ENCODE peak calls at places on chromosomes 16 and 17, in four cellular contexts. J is HT1080, S is foreskin keratinocyte, H is naive B cell. E is an unnamed sample.
A peak's percentile ranks its signal among the peaks of the same experiment; 100 is the strongest.

GRCh38 chr16:48165961-48166578 is 10.3 kb upstream of the ABCC12 start:
- DNase-seq in J (no peak), S (peak; percentile 39), H (no peak), E (no peak)

GRCh38 chr17:4477286-4477791 is 21.3 kb upstream of the SPNS2 start:
- DNase-seq in J (no peak), S (no peak), H (no peak), E (no peak)

GRCh38 chr17:80441133-80441578 is 26.2 kb downstream of the ENDOV start:
- DNase-seq in J (peak; percentile 23), S (no peak), H (no peak), E (no peak)

GRCh38 chr17:74213897-74214386 is 571 bp downstream of the TTYH2 start:
- DNase-seq in J (no peak), S (no peak), H (no peak), E (peak; percentile 74)

GRCh38 chr17:15516150-15516549 is 47.1 kb downstream of the TVP23C start:
- DNase-seq in J (peak; percentile 77), S (peak; percentile 78), H (no peak), E (no peak)

GRCh38 chr16:46620265-46621005 is 744 bp downstream of the SHCBP1 start:
- DNase-seq in J (peak; percentile 29), S (no peak), H (peak; percentile 3), E (no peak)

GRCh38 chr17:18039535-18040286 is 503 bp downstream of the GID4 start:
- DNase-seq in J (peak; percentile 24), S (peak; percentile 16), H (no peak), E (peak; percentile 79)

GRCh38 chr17:70577456-70577855 is 408.1 kb downstream of the KCNJ2 start:
- DNase-seq in J (no peak), S (no peak), H (no peak), E (peak; percentile 61)

GRCh38 chr17:8711291-8711690 is 33.3 kb downstream of the CCDC42 start:
- DNase-seq in J (no peak), S (no peak), H (no peak), E (no peak)

GRCh38 chr16:9322735-9323134 is 231.3 kb downstream of the HAPSTR1 start:
- DNase-seq in J (no peak), S (peak; percentile 27), H (no peak), E (no peak)

GRCh38 chr17:29620779-29621500 is 1.8 kb downstream of the CORO6 start:
- DNase-seq in J (no peak), S (no peak), H (no peak), E (no peak)

GRCh38 chr16:28925386-28926228 is 569 bp upstream of the RABEP2 start:
- DNase-seq in J (peak; percentile 87), S (peak; percentile 75), H (peak; percentile 82), E (peak; percentile 90)

GRCh38 chr17:79080349-79080748 is 5.7 kb downstream of the ENGASE start:
- DNase-seq in J (no peak), S (no peak), H (no peak), E (no peak)

GRCh38 chr17:30780343-30780742 is 44.1 kb downstream of the CRLF3 start:
- DNase-seq in J (no peak), S (no peak), H (no peak), E (no peak)

GRCh38 chr16:5035909-5036227 is 2.1 kb upstream of the NAGPA start:
- DNase-seq in J (no peak), S (no peak), H (no peak), E (no peak)

GRCh38 chr16:63302841-63303240 is 1266.6 kb upstream of the CDH8 start:
- DNase-seq in J (no peak), S (no peak), H (no peak), E (no peak)

GRCh38 chr16:2243031-2243528 is 6.8 kb downstream of the DNASE1L2 start:
- DNase-seq in J (no peak), S (no peak), H (no peak), E (no peak)

GRCh38 chr17:55609737-55610201 is 98.5 kb upstream of the SMIM36 start:
- DNase-seq in J (no peak), S (no peak), H (no peak), E (no peak)

GRCh38 chr17:69282002-69282401 is 44.9 kb downstream of the ABCA5 start:
- DNase-seq in J (no peak), S (no peak), H (no peak), E (no peak)

GRCh38 chr17:44928136-44928535 is 12.8 kb upstream of the GFAP start:
- DNase-seq in J (no peak), S (no peak), H (no peak), E (no peak)

GRCh38 chr16:50259334-50260205 is 6.8 kb upstream of the ADCY7 start:
- DNase-seq in J (no peak), S (no peak), H (no peak), E (peak; percentile 85)

GRCh38 chr17:73155410-73156165 is 9.2 kb upstream of the SSTR2 start:
- DNase-seq in J (no peak), S (no peak), H (no peak), E (no peak)

GRCh38 chr16:58196898-58197313 is 1.0 kb downstream of the CSNK2A2 start:
- DNase-seq in J (no peak), S (no peak), H (no peak), E (no peak)

GRCh38 chr16:85574672-85575475 is 38.2 kb upstream of the GSE1 start:
- DNase-seq in J (no peak), S (no peak), H (no peak), E (no peak)

GRCh38 chr17:73142763-73143395 is 21.9 kb upstream of the SSTR2 start:
- DNase-seq in J (peak; percentile 95), S (no peak), H (no peak), E (no peak)

GRCh38 chr16:87584271-87584670 is 18.0 kb upstream of the JPH3 start:
- DNase-seq in J (no peak), S (no peak), H (no peak), E (peak; percentile 11)

GRCh38 chr16:23512168-23512695 is 1.9 kb upstream of the GGA2 start:
- DNase-seq in J (no peak), S (no peak), H (no peak), E (no peak)

GRCh38 chr17:67055811-67056745 is 11.7 kb downstream of the CACNG1 start:
- DNase-seq in J (no peak), S (no peak), H (no peak), E (no peak)

GRCh38 chr17:66548158-66548557 is 245.7 kb downstream of the PRKCA start:
- DNase-seq in J (peak; percentile 73), S (no peak), H (no peak), E (no peak)

GRCh38 chr17:68184141-68184571 is 63.7 kb upstream of the AMZ2 start:
- DNase-seq in J (no peak), S (peak; percentile 58), H (no peak), E (no peak)

GRCh38 chr17:336110-337021 is 16.2 kb downstream of the RPH3AL start:
- DNase-seq in J (no peak), S (no peak), H (no peak), E (no peak)

GRCh38 chr17:55285340-55286301 is 20.9 kb downstream of the HLF start:
- DNase-seq in J (no peak), S (peak; percentile 55), H (no peak), E (peak; percentile 92)

GRCh38 chr16:15466886-15467781 is 32.7 kb downstream of the BMERB1 start:
- DNase-seq in J (peak; percentile 49), S (peak; percentile 17), H (no peak), E (no peak)

GRCh38 chr16:81748476-81749198 is 30.5 kb upstream of the PLCG2 start:
- DNase-seq in J (no peak), S (no peak), H (no peak), E (no peak)

GRCh38 chr17:3771140-3771539 is 29.8 kb downstream of the ITGAE start:
- DNase-seq in J (no peak), S (no peak), H (no peak), E (no peak)

GRCh38 chr16:47461598-47462266 is 601 bp downstream of the PHKB start:
- DNase-seq in J (peak; percentile 44), S (peak; percentile 75), H (peak; percentile 12), E (no peak)

GRCh38 chr16:14199199-14199598 is 128.1 kb downstream of the MRTFB start:
- DNase-seq in J (no peak), S (peak; percentile 40), H (no peak), E (no peak)